ENCODE peak calls at places on chromosomes 5 and 9, in four cellular contexts. P is BJ, X is AG10803, H is GM23338. G is an unnamed sample.

GRCh38 chr5:16810503-16810854 is 125.6 kb downstream of the MYO10 start:
- DNase-seq in X (no peak), P (no peak), H (no peak), G (no peak)

GRCh38 chr9:2570615-2571479 is 50.7 kb upstream of the VLDLR start:
- DNase-seq in P (peak), H (no peak), X (peak), G (no peak)

GRCh38 chr5:9549941-9550340 is 4.1 kb upstream of the SEMA5A start:
- DNase-seq in X (peak), H (no peak), P (no peak), G (no peak)

GRCh38 chr9:34177906-34178697 is 741 bp upstream of the UBAP1 start:
- DNase-seq in X (no peak), P (no peak), H (peak), G (no peak)

GRCh38 chr5:132391247-132391646 is 21.7 kb downstream of the SLC22A5 start:
- DNase-seq in H (no peak), X (no peak), P (no peak), G (no peak)

GRCh38 chr5:43396762-43397304 is 15.4 kb downstream of the CCL28 start:
- DNase-seq in P (no peak), X (peak), H (peak), G (no peak)

GRCh38 chr5:179380211-179381035 is 35.2 kb upstream of the ADAMTS2 start:
- DNase-seq in X (no peak), H (no peak), P (no peak), G (no peak)

GRCh38 chr9:128124873-128125574 is 2.5 kb downstream of the PTGES2 start:
- DNase-seq in H (peak), X (peak), P (no peak), G (no peak)

GRCh38 chr5:73851782-73852181 is 225.8 kb downstream of the ARHGEF28 start:
- DNase-seq in X (no peak), H (peak), P (no peak), G (no peak)

GRCh38 chr5:147373328-147373727 is 136.5 kb downstream of the DPYSL3 start:
- DNase-seq in X (no peak), P (no peak), H (no peak), G (no peak)

GRCh38 chr9:105697871-105698270 is 3.5 kb downstream of the TMEM38B start:
- DNase-seq in P (no peak), X (no peak), H (no peak), G (no peak)

GRCh38 chr9:13175732-13176131 is 103.8 kb downstream of the MPDZ start:
- DNase-seq in H (no peak), X (no peak), P (no peak), G (no peak)

GRCh38 chr5:95163079-95163478 is 121.8 kb downstream of the MCTP1 start:
- DNase-seq in P (no peak), X (no peak), H (no peak), G (no peak)

GRCh38 chr5:14440598-14441401 is 140.8 kb upstream of the OTULINL start:
- DNase-seq in P (peak), X (peak), H (no peak), G (peak)

GRCh38 chr5:36073595-36074216 is 7.0 kb upstream of the UGT3A2 start:
- DNase-seq in X (no peak), P (no peak), H (peak), G (no peak)

GRCh38 chr9:89802809-89803355 is 198.1 kb downstream of the GADD45G start:
- DNase-seq in P (no peak), H (no peak), X (no peak), G (no peak)

GRCh38 chr9:90835206-90835605 is 33.6 kb downstream of the SYK start:
- DNase-seq in H (no peak), X (no peak), P (no peak), G (no peak)

GRCh38 chr5:32928761-32929160 is 217.6 kb downstream of the NPR3 start:
- DNase-seq in X (peak), H (no peak), P (no peak), G (no peak)

GRCh38 chr9:20552874-20553624 is 69.2 kb downstream of the MLLT3 start:
- DNase-seq in X (peak), P (no peak), H (no peak), G (no peak)

GRCh38 chr5:180625125-180625790 is 24.1 kb downstream of the FLT4 start:
- DNase-seq in H (no peak), P (no peak), X (no peak), G (no peak)

GRCh38 chr9:96048116-96048953 is 172.8 kb downstream of the ERCC6L2 start:
- DNase-seq in H (peak), P (no peak), X (no peak), G (no peak)

GRCh38 chr9:130713286-130713975 is 19.9 kb downstream of the EXOSC2 start:
- DNase-seq in H (peak), P (no peak), X (peak), G (no peak)
- TF ChIP-seq CTCF in H (peak), P (no peak), X (no peak), G (no peak)

DNA sequence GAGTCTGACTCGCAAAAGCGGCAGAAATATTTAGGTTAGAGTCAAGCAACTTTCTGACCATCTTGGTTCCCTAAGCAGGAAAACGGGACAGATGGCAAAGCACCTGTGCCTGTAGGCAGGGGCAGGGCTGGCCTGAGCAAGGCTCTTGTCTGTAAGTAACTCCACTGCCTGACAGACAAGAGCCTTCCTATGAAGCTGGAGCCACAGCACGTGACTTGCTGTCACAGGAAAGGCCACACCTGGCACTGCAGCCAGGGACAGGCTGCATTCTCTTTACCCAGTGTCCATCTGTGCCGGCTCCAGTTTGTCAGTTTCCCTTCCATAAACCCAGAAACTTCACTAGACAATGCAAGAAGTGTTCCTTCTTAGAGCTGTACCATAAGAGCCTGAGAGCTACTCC is 78.0 kb downstream of the GPR21 start:
- DNase-seq in X (no peak), H (no peak), P (no peak), G (no peak)
- H3K4me3 ChIP-seq in X (no peak), H (no peak), P (no peak), G (no peak)

DNA sequence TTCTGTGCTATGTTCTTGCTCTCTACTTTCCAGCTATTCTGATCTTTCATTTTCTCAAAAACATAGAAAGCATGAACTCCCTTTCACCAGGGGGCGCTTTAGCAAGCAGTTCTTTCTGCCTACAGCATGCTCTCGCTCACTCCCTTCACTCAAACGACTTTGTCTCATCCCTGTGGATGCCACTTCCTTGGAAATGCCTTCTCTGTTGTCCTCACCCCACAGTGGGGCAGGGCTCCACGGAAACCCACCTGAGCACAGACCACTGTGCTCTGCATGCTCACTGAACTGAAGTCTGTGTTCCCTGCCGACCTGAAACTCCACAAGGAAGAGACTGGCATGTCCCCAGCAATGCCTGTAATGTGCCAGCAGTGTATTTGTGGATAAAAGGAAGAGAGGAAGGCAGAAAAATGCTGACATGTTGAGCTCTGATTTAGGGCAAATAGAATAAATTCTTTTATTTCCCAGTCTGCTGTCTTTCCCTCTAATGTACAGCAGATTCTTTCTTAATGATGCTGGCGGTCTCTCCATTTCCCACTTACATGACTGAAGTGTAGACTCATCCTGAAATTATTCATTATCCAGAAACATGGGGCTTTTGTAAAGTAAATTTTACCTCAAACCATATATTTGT is 4.9 kb upstream of the ROR2 start:
- DNase-seq in H (peak), X (peak), P (peak), G (no peak)
- TF ChIP-seq CTCF in H (peak), X (peak), P (peak), G (peak)

DNA sequence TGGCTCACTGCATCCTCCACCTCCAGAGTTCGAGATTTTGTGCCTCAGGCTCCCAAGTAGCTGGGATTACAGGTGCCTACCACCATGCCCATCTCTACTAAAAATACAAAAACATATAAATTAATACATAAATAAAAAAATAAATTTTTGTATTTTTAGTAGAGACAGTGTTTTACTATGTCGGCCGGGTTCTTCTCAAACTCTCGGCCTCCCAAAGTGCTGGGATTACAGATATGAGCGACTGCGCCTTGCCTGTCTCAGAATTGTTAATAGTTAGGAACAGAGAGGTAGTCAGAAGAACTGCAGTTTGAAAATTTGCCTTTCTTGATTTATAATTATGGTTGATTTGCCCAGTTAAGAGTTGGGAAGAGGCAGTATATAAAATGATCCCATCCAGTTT is 2.8 kb downstream of the ATP6V1G1 start:
- DNase-seq in P (no peak), H (no peak), X (no peak), G (no peak)
- H3K4me3 ChIP-seq in P (no peak), H (no peak), X (no peak), G (no peak)

DNA sequence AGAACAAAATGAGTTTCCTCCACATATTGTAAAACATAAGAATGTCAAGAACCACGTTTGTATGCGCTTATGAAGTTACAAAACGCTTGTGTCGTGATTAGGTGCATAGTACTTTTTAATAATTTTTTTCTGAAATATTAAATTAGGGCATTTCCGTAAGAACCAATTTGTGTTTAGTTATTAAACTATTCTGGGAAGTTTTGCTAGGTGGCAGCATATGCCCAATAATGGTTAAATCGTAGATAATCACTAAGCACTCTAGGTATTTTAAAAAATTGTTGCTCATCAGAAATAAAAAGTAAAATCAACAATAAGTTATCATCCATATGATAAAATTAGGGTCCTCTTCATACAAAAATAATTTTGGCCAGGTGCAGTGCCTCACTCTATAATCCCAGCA is 5.4 kb downstream of the SRFBP1 start:
- DNase-seq in P (no peak), X (peak), H (no peak), G (no peak)
- TF ChIP-seq CTCF in P (peak), X (peak), H (no peak), G (peak)

GRCh38 chr9:133346021-133346713 is 1.8 kb downstream of the MED22 start:
- DNase-seq in H (no peak), X (no peak), P (no peak), G (no peak)
- H3K4me3 ChIP-seq in H (peak), X (peak), P (peak), G (peak)

DNA sequence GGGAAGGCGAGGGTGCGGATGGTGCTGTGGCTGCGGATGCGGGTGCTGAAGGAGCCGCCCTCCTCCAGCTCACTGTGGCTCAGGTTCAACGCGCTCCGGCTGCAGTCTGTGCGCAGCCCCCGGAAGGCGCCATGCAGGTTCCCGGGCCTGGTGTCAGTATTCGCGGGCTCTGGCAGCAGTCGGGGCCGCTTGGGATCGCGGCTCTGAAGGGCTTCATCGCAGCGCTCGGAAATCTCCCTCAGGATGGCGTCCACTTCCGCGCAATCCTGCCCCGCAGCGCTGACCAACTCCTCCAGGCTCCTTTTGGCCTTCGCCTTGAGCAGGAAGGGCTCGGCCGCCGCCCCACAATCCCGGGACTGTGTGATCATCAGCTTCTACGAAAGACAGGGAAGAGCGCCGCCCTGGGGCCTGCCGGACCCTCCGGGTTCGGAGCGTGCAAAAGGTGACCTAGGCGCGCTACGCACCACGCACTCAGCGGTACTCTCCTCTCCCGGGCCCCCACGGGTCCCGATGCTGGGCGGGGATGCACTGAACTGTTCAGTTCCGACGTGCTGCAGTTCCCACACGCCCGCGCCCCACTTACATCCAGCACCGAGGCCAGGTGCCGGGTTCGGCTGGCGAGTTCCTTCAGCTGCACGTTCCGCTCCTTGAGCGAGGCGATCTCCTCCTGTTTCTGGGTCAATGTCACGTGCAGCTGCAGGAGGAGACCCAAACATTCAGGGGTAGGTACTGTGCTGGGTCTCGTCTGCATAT is 6.5 kb downstream of the MCIDAS start:
- DNase-seq in X (no peak), P (no peak), H (peak), G (no peak)
- TF ChIP-seq CTCF in X (no peak), P (no peak), H (peak), G (peak)

G was measured in AG09309.